ENCODE peak calls at places on chromosomes 6 and 20, in six cellular contexts. L is WERI-Rb-1, S is HepG2, U is H9, V is A549, G is small intestine. A is an unnamed sample. For H3K9me3, the result is how much of the 10 kb centered on the place peaks cover.

GRCh38 chr6:53938810-53939209 is 144.0 kb downstream of the LRRC1 start:
- DNase-seq in L (no peak), S (no peak), U (no peak), V (no peak), G (no peak), A (no peak)

GRCh38 chr6:107815846-107816245 is 8.3 kb downstream of the SCML4 start:
- DNase-seq in L (no peak), S (no peak), U (no peak), V (no peak), G (no peak), A (no peak)

GRCh38 chr20:32034581-32035397 is 17.3 kb upstream of the HCK start:
- DNase-seq in L (no peak), S (no peak), U (no peak), V (peak), G (no peak), A (no peak)

GRCh38 chr20:1062334-1063015 is 55.9 kb upstream of the PSMF1 start:
- DNase-seq in L (no peak), S (no peak), U (no peak), V (no peak), G (peak), A (no peak)

GRCh38 chr6:43989556-43990248 is 137.6 kb downstream of the MRPL14 start:
- DNase-seq in L (no peak), S (no peak), U (no peak), V (no peak), G (no peak), A (no peak)

GRCh38 chr6:28105286-28105685 is 19.1 kb upstream of the ZSCAN16 start:
- DNase-seq in L (peak), S (no peak), U (no peak), V (no peak), G (no peak), A (no peak)

GRCh38 chr20:46458891-46459750 is 52.7 kb upstream of the ELMO2 start:
- DNase-seq in L (peak), S (no peak), U (peak), V (no peak), G (peak), A (no peak)

GRCh38 chr20:32126919-32127318 is 17.4 kb downstream of the TM9SF4 start:
- DNase-seq in L (no peak), S (no peak), U (no peak), V (no peak), G (no peak), A (no peak)

GRCh38 chr6:150269857-150270223 is 99.0 kb upstream of the IYD start:
- DNase-seq in L (peak), S (peak), U (peak), V (peak), G (peak), A (no peak)

GRCh38 chr6:44699851-44700250 is 312.3 kb downstream of the CDC5L start:
- DNase-seq in L (no peak), S (no peak), U (no peak), V (no peak), G (no peak), A (no peak)

GRCh38 chr6:21426841-21427490 is 166.6 kb upstream of the SOX4 start:
- DNase-seq in L (no peak), S (no peak), U (no peak), V (peak), G (peak), A (no peak)

GRCh38 chr6:7730852-7731251 is 5.0 kb downstream of the BMP6 start:
- DNase-seq in L (no peak), S (peak), U (no peak), V (peak), G (no peak), A (no peak)

GRCh38 chr6:40796280-40797223 is 209.4 kb upstream of the LRFN2 start:
- DNase-seq in L (no peak), S (no peak), U (no peak), V (no peak), G (no peak), A (no peak)

GRCh38 chr20:7912551-7912950 is 27.7 kb downstream of the HAO1 start:
- DNase-seq in L (no peak), S (no peak), U (no peak), V (no peak), G (no peak), A (no peak)

GRCh38 chr20:22579711-22580697 is 4.4 kb downstream of the FOXA2 start:
- DNase-seq in L (no peak), S (peak), U (peak), V (no peak), G (no peak), A (no peak)

GRCh38 chr6:8513174-8513573 is 77.8 kb upstream of the SLC35B3 start:
- DNase-seq in L (no peak), S (no peak), U (no peak), V (no peak), G (no peak), A (no peak)

GRCh38 chr6:169957351-169957963 is 206.0 kb downstream of the ERMARD start:
- DNase-seq in L (no peak), S (no peak), U (no peak), V (no peak), G (no peak), A (no peak)

GRCh38 chr6:134464690-134465411 is 146.9 kb upstream of the SGK1 start:
- DNase-seq in L (peak), S (no peak), U (no peak), V (peak), G (no peak), A (no peak)

GRCh38 chr20:2431185-2431584 is 39.4 kb downstream of the SNRPB start:
- DNase-seq in L (no peak), S (no peak), U (no peak), V (no peak), G (no peak), A (no peak)
- H3K9me3 ChIP-seq in L (under half), S (under half), U (under half), V (under half), G (under half), A (under half)

GRCh38 chr20:59819496-59820203 is 113.8 kb downstream of the SYCP2 start:
- DNase-seq in L (no peak), S (no peak), U (peak), V (no peak), G (no peak), A (no peak)
- H3K9me3 ChIP-seq in L (under half), S (under half), U (under half), V (under half), G (under half), A (under half)

GRCh38 chr6:30287139-30287538 is 39.6 kb upstream of the TRIM39 start:
- DNase-seq in L (no peak), S (no peak), U (no peak), V (no peak), G (no peak), A (no peak)

GRCh38 chr6:30283761-30284160 is 43.0 kb upstream of the TRIM39 start:
- DNase-seq in L (no peak), S (no peak), U (no peak), V (no peak), G (no peak), A (no peak)

DNA sequence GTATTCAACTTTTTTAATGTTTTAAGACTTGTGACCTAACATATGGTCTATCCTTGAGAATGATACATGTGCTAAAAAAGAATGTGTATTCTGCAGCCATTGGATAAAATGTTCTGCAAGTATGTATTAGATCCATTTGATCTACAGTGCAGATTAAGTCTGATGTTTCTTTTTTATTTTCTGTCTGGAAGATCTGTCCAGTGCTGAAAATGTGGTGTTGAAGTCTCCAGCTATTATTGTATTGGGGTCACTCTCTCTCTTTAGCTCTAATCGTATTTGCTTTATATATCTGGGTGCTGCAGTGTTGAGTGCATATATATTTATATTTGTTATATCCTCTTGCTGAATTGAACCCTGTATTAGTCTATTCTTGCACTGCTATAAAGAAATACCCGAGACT is 44.2 kb upstream of the TRIM39 start:
- DNase-seq in L (no peak), S (no peak), U (no peak), V (no peak), G (no peak), A (no peak)
- H3K9me3 ChIP-seq in L (half or more), S (half or more), U (under half), V (half or more), G (under half), A (under half)

GRCh38 chr6:155647354-155647753 is 191.7 kb upstream of the NOX3 start:
- DNase-seq in L (no peak), S (no peak), U (no peak), V (no peak), G (no peak), A (no peak)
- H3K9me3 ChIP-seq in L (under half), S (under half), U (under half), V (under half), G (under half), A (under half)

GRCh38 chr6:130276507-130276906 is 53.8 kb upstream of the SAMD3 start:
- DNase-seq in L (no peak), S (no peak), U (no peak), V (no peak), G (no peak), A (no peak)
- H3K9me3 ChIP-seq in L (under half), S (under half), U (under half), V (under half), G (under half), A (under half)

A was measured in T-helper 17 cell.